ENCODE peak calls at places on chromosomes 3 and 15, in five cellular contexts. One of them, this sample, is unnamed.

GRCh38 chr3:181739628-181740027 is 27.9 kb downstream of the SOX2 start:
- DNase-seq in upper lobe of right lung: no peak
- DNase-seq in Right ventricle myocardium superior: no peak
- DNase-seq in naive thymus-derived CD8-positive, alpha-beta T cell: no peak
- DNase-seq in NCI-H345: no peak
- DNase-seq in this sample: no peak

GRCh38 chr3:126755866-126756265 is 51.8 kb downstream of the CHCHD6 start:
- DNase-seq in upper lobe of right lung: no peak
- DNase-seq in Right ventricle myocardium superior: no peak
- DNase-seq in naive thymus-derived CD8-positive, alpha-beta T cell: no peak
- DNase-seq in NCI-H345: no peak
- DNase-seq in this sample: no peak

GRCh38 chr15:91759560-91759959 is 93.9 kb upstream of the SLCO3A1 start:
- DNase-seq in upper lobe of right lung: no peak
- DNase-seq in Right ventricle myocardium superior: no peak
- DNase-seq in naive thymus-derived CD8-positive, alpha-beta T cell: no peak
- DNase-seq in NCI-H345: no peak
- DNase-seq in this sample: no peak

GRCh38 chr3:134652886-134653630 is 2.2 kb upstream of the KY start:
- DNase-seq in upper lobe of right lung: no peak
- DNase-seq in Right ventricle myocardium superior: no peak
- DNase-seq in naive thymus-derived CD8-positive, alpha-beta T cell: no peak
- DNase-seq in NCI-H345: no peak
- DNase-seq in this sample: no peak

GRCh38 chr3:188179006-188179966 is 25.3 kb downstream of the LPP start:
- DNase-seq in upper lobe of right lung: peak; percentile 83
- DNase-seq in Right ventricle myocardium superior: no peak
- DNase-seq in naive thymus-derived CD8-positive, alpha-beta T cell: no peak
- DNase-seq in NCI-H345: peak; percentile 41
- DNase-seq in this sample: no peak

GRCh38 chr3:46884929-46885328 is 7.4 kb downstream of the PTH1R start:
- DNase-seq in upper lobe of right lung: no peak
- DNase-seq in Right ventricle myocardium superior: no peak
- DNase-seq in naive thymus-derived CD8-positive, alpha-beta T cell: no peak
- DNase-seq in NCI-H345: no peak
- DNase-seq in this sample: no peak

GRCh38 chr3:174198199-174198598 is 660.9 kb upstream of the NAALADL2 start:
- DNase-seq in upper lobe of right lung: no peak
- DNase-seq in Right ventricle myocardium superior: no peak
- DNase-seq in naive thymus-derived CD8-positive, alpha-beta T cell: no peak
- DNase-seq in NCI-H345: no peak
- DNase-seq in this sample: no peak

GRCh38 chr3:15528881-15529537 is 7.5 kb upstream of the COLQ start:
- DNase-seq in upper lobe of right lung: no peak
- DNase-seq in Right ventricle myocardium superior: no peak
- DNase-seq in naive thymus-derived CD8-positive, alpha-beta T cell: no peak
- DNase-seq in NCI-H345: no peak
- DNase-seq in this sample: no peak

GRCh38 chr3:179969525-179969924 is 67.2 kb downstream of the PEX5L start:
- DNase-seq in upper lobe of right lung: no peak
- DNase-seq in Right ventricle myocardium superior: no peak
- DNase-seq in naive thymus-derived CD8-positive, alpha-beta T cell: no peak
- DNase-seq in NCI-H345: no peak
- DNase-seq in this sample: no peak

GRCh38 chr15:29117778-29118177 is 151.8 kb downstream of the NSMCE3 start:
- DNase-seq in upper lobe of right lung: no peak
- DNase-seq in Right ventricle myocardium superior: no peak
- DNase-seq in naive thymus-derived CD8-positive, alpha-beta T cell: no peak
- DNase-seq in NCI-H345: no peak
- DNase-seq in this sample: no peak

GRCh38 chr15:100520132-100520921 is 8.4 kb downstream of the CERS3 start:
- DNase-seq in upper lobe of right lung: no peak
- DNase-seq in Right ventricle myocardium superior: no peak
- DNase-seq in naive thymus-derived CD8-positive, alpha-beta T cell: no peak
- DNase-seq in NCI-H345: no peak
- DNase-seq in this sample: no peak